ENCODE peak calls at places on chromosome 13, in six cellular contexts. One of them, this sample, is unnamed.

GRCh38 chr13:29547135-29547534 is 48.4 kb downstream of the SLC7A1 start:
- DNase-seq in GM12878: no peak
- DNase-seq in transverse colon: no peak
- DNase-seq in HCT116: no peak
- DNase-seq in SK-N-SH: no peak
- DNase-seq in GM12891: no peak
- DNase-seq in this sample: no peak

GRCh38 chr13:21287331-21287907 is 111.0 kb downstream of the MRPL57 start:
- DNase-seq in GM12878: no peak
- DNase-seq in transverse colon: no peak
- DNase-seq in HCT116: no peak
- DNase-seq in SK-N-SH: no peak
- DNase-seq in GM12891: no peak
- DNase-seq in this sample: no peak

GRCh38 chr13:112510002-112510780 is 77.8 kb downstream of the TUBGCP3 start:
- DNase-seq in GM12878: no peak
- DNase-seq in transverse colon: no peak
- DNase-seq in HCT116: peak; percentile 53
- DNase-seq in SK-N-SH: peak; percentile 82
- DNase-seq in GM12891: no peak
- DNase-seq in this sample: no peak

GRCh38 chr13:111395511-111396393 is 75.3 kb downstream of the TEX29 start:
- DNase-seq in GM12878: no peak
- DNase-seq in transverse colon: no peak
- DNase-seq in HCT116: no peak
- DNase-seq in SK-N-SH: no peak
- DNase-seq in GM12891: no peak
- DNase-seq in this sample: no peak

GRCh38 chr13:113933901-113934300 is 40.0 kb downstream of the C13orf46 start:
- DNase-seq in GM12878: no peak
- DNase-seq in transverse colon: peak; percentile 1
- DNase-seq in HCT116: no peak
- DNase-seq in SK-N-SH: no peak
- DNase-seq in GM12891: no peak
- DNase-seq in this sample: no peak

GRCh38 chr13:58056411-58056810 is 424.9 kb downstream of the PCDH17 start:
- DNase-seq in GM12878: no peak
- DNase-seq in transverse colon: no peak
- DNase-seq in HCT116: no peak
- DNase-seq in SK-N-SH: no peak
- DNase-seq in GM12891: no peak
- DNase-seq in this sample: no peak

GRCh38 chr13:30453727-30454126 is 12.0 kb downstream of the HMGB1 start:
- DNase-seq in GM12878: no peak
- DNase-seq in transverse colon: no peak
- DNase-seq in HCT116: no peak
- DNase-seq in SK-N-SH: no peak
- DNase-seq in GM12891: no peak
- DNase-seq in this sample: no peak

GRCh38 chr13:28313579-28313978 is 175.2 kb downstream of the PAN3 start:
- DNase-seq in GM12878: no peak
- DNase-seq in transverse colon: no peak
- DNase-seq in HCT116: peak; percentile 28
- DNase-seq in SK-N-SH: no peak
- DNase-seq in GM12891: no peak
- DNase-seq in this sample: no peak

GRCh38 chr13:24273926-24274325 is 35.5 kb upstream of the C1QTNF9 start:
- DNase-seq in GM12878: no peak
- DNase-seq in transverse colon: no peak
- DNase-seq in HCT116: no peak
- DNase-seq in SK-N-SH: no peak
- DNase-seq in GM12891: no peak
- DNase-seq in this sample: no peak

GRCh38 chr13:43383488-43384165 is 360.2 kb downstream of the DNAJC15 start:
- DNase-seq in GM12878: no peak
- DNase-seq in transverse colon: no peak
- DNase-seq in HCT116: no peak
- DNase-seq in SK-N-SH: no peak
- DNase-seq in GM12891: no peak
- DNase-seq in this sample: no peak

GRCh38 chr13:113245858-113246791 is 36.7 kb downstream of the CUL4A start:
- DNase-seq in GM12878: no peak
- DNase-seq in transverse colon: no peak
- DNase-seq in HCT116: no peak
- DNase-seq in SK-N-SH: no peak
- DNase-seq in GM12891: no peak
- DNase-seq in this sample: no peak

GRCh38 chr13:88979465-88980180 is 1308.5 kb downstream of the SLITRK5 start:
- DNase-seq in GM12878: no peak
- DNase-seq in transverse colon: no peak
- DNase-seq in HCT116: no peak
- DNase-seq in SK-N-SH: peak; percentile 6
- DNase-seq in GM12891: no peak
- DNase-seq in this sample: no peak

GRCh38 chr13:112954488-112955270 is 14.3 kb upstream of the MCF2L start:
- DNase-seq in GM12878: no peak
- DNase-seq in transverse colon: peak; percentile 1
- DNase-seq in HCT116: no peak
- DNase-seq in SK-N-SH: no peak
- DNase-seq in GM12891: no peak
- DNase-seq in this sample: no peak

GRCh38 chr13:33050161-33050560 is 33.9 kb downstream of the KL start:
- DNase-seq in GM12878: no peak
- DNase-seq in transverse colon: no peak
- DNase-seq in HCT116: no peak
- DNase-seq in SK-N-SH: no peak
- DNase-seq in GM12891: no peak
- DNase-seq in this sample: no peak

GRCh38 chr13:81318231-81319019 is 977.5 kb upstream of the SPRY2 start:
- DNase-seq in GM12878: no peak
- DNase-seq in transverse colon: no peak
- DNase-seq in HCT116: no peak
- DNase-seq in SK-N-SH: no peak
- DNase-seq in GM12891: no peak
- DNase-seq in this sample: peak; percentile 1

GRCh38 chr13:100892981-100893380 is 218.4 kb upstream of the TMTC4 start:
- DNase-seq in GM12878: no peak
- DNase-seq in transverse colon: no peak
- DNase-seq in HCT116: no peak
- DNase-seq in SK-N-SH: no peak
- DNase-seq in GM12891: no peak
- DNase-seq in this sample: no peak

GRCh38 chr13:74570834-74571233 is 436.6 kb upstream of the KLF12 start:
- DNase-seq in GM12878: no peak
- DNase-seq in transverse colon: no peak
- DNase-seq in HCT116: peak; percentile 2
- DNase-seq in SK-N-SH: no peak
- DNase-seq in GM12891: no peak
- DNase-seq in this sample: no peak

GRCh38 chr13:52067237-52067636 is 42.7 kb downstream of the UTP14C start:
- DNase-seq in GM12878: no peak
- DNase-seq in transverse colon: no peak
- DNase-seq in HCT116: peak; percentile 6
- DNase-seq in SK-N-SH: no peak
- DNase-seq in GM12891: no peak
- DNase-seq in this sample: peak; percentile 23

DNA sequence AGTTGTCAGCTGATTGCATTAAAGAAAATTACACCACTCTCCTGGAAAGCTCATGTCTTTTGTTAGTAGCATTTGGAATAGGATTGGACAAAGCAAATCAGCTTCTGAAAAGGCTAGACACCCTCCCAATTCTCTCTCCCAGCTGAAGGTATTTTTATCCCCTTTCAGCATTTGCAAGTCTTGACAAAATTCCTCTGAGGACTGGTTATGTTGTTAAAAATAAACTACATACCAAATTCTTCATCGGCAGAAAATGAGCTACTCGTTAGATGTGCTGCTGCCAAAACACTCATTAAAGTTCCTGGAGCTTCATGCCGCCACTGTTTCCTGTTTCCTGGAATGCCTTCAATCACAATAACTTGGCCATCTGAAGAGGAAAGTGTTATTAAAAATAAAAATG is 37.1 kb downstream of the UTP14C start:
- DNase-seq in GM12878: no peak
- DNase-seq in transverse colon: no peak
- DNase-seq in HCT116: no peak
- DNase-seq in SK-N-SH: no peak
- DNase-seq in GM12891: no peak
- DNase-seq in this sample: no peak
- TF ChIP-seq POLR2AphosphoS5 in GM12878: no peak
- TF ChIP-seq POLR2AphosphoS5 in transverse colon: no peak
- TF ChIP-seq POLR2AphosphoS5 in HCT116: no peak
- TF ChIP-seq POLR2AphosphoS5 in SK-N-SH: no peak
- TF ChIP-seq POLR2AphosphoS5 in GM12891: no peak
- TF ChIP-seq POLR2AphosphoS5 in this sample: no peak

DNA sequence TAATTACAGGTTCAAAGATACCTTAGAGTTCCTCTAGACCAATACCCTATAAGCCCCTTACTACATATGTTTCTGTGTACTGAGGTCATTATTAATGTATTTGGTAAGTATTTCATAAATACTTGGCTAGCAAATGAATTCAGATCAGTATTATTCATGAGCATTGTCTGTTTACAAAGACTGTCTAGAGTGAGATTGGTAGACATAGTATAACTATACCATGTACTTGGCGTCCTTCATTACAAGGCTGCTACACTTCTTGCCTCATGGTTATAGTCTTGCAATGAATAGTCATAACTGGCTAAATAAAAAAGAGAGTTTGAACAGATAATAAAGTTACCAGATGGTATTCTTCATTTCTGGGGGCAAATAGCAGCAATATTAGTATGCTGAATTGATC is 12.1 kb downstream of the SETDB2 start:
- DNase-seq in GM12878: no peak
- DNase-seq in transverse colon: no peak
- DNase-seq in HCT116: no peak
- DNase-seq in SK-N-SH: no peak
- DNase-seq in GM12891: no peak
- DNase-seq in this sample: no peak
- TF ChIP-seq POLR2AphosphoS5 in GM12878: no peak
- TF ChIP-seq POLR2AphosphoS5 in transverse colon: no peak
- TF ChIP-seq POLR2AphosphoS5 in HCT116: no peak
- TF ChIP-seq POLR2AphosphoS5 in SK-N-SH: no peak
- TF ChIP-seq POLR2AphosphoS5 in GM12891: no peak
- TF ChIP-seq POLR2AphosphoS5 in this sample: no peak

DNA sequence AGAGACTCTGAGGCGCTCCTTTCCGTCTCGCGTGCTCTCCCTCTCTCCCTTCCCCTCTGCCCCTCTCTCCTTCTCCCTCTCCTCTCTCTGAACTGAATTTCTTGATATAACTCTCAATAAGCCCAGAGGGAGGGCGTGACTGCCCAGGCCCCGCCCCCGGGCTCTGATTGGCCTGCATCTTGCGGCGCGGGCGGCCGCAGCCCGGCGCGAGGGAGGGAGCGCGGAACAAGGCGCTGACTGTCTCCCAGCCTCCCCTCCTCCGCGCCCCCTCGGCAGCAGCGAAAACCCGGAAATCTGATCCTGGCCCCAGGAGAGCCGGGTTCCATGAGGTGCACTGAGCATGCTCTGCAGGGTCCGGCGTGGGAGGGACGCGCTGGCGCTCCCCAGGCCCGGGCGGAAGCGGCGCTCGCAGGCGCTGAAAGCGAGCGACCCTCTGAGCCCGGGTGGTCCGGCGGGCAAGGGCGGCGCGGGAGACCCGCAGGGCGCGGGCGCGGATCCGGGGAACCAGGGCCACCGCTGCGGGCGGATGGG is at the start of gene PCDH9:
- DNase-seq in GM12878: peak; percentile 15
- DNase-seq in transverse colon: peak; percentile 87
- DNase-seq in HCT116: no peak
- DNase-seq in SK-N-SH: peak; percentile 96
- DNase-seq in GM12891: peak; percentile 42
- DNase-seq in this sample: peak; percentile 85
- TF ChIP-seq POLR2AphosphoS5 in GM12878: no peak
- TF ChIP-seq POLR2AphosphoS5 in transverse colon: peak; percentile 74
- TF ChIP-seq POLR2AphosphoS5 in HCT116: no peak
- TF ChIP-seq POLR2AphosphoS5 in SK-N-SH: peak; percentile 96
- TF ChIP-seq POLR2AphosphoS5 in GM12891: no peak
- TF ChIP-seq POLR2AphosphoS5 in this sample: no peak

DNA sequence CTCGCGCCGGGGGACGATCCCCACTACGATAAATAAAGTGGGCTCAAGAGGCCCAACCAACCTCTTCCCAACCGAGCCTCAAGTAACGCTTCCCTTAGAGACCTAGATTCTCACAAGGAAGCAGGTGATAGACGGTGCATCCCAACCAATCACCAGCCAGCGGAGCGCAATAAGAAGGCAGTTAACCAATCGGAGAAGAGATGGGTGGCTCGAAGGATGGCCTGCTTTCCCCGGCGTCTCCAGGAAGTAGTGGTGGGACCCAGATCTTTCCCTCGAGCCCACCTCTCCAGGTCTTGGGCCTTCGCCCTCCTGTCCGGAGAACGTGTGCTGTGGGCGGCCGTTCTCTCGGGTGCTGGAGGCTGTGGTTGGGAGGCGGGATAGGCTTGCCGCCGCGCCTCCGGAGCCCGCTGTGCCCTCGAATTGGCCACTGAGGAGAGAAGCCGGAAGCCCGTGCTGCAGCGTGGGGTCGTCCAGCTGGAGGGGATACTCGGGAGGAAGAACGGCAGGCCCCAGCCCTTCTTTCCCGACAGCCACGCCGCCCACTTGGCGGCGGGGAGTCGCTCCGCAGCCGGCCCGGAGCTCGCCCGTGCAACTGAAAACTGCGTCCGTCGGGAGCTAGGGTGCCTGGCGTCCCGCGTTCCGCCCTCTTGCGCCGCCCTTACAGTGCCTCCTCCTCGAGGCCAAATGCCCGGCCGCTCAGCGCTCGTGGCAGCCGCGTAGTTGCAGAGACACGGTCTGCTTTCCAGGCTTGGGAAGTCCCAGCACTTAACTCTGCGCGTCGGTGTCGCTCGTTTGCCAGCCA is at the start of gene RNF6:
- DNase-seq in GM12878: peak; percentile 96
- DNase-seq in transverse colon: peak; percentile 94
- DNase-seq in HCT116: peak; percentile 96
- DNase-seq in SK-N-SH: peak; percentile 95
- DNase-seq in GM12891: peak; percentile 84
- DNase-seq in this sample: peak; percentile 95
- TF ChIP-seq POLR2AphosphoS5 in GM12878: peak; percentile 93
- TF ChIP-seq POLR2AphosphoS5 in transverse colon: peak; percentile 79
- TF ChIP-seq POLR2AphosphoS5 in HCT116: peak; percentile 63
- TF ChIP-seq POLR2AphosphoS5 in SK-N-SH: peak; percentile 53
- TF ChIP-seq POLR2AphosphoS5 in GM12891: peak; percentile 87
- TF ChIP-seq POLR2AphosphoS5 in this sample: peak; percentile 89

GRCh38 chr13:71525004-71525403 is 342.0 kb downstream of the DACH1 start:
- DNase-seq in GM12878: no peak
- DNase-seq in transverse colon: no peak
- DNase-seq in HCT116: no peak
- DNase-seq in SK-N-SH: no peak
- DNase-seq in GM12891: no peak
- DNase-seq in this sample: no peak
- TF ChIP-seq POLR2AphosphoS5 in GM12878: no peak
- TF ChIP-seq POLR2AphosphoS5 in transverse colon: no peak
- TF ChIP-seq POLR2AphosphoS5 in HCT116: no peak
- TF ChIP-seq POLR2AphosphoS5 in SK-N-SH: no peak
- TF ChIP-seq POLR2AphosphoS5 in GM12891: no peak
- TF ChIP-seq POLR2AphosphoS5 in this sample: no peak

GRCh38 chr13:76512676-76513277 is 373.4 kb downstream of the KCTD12 start:
- DNase-seq in GM12878: no peak
- DNase-seq in transverse colon: no peak
- DNase-seq in HCT116: no peak
- DNase-seq in SK-N-SH: peak; percentile 11
- DNase-seq in GM12891: no peak
- DNase-seq in this sample: no peak
- TF ChIP-seq POLR2AphosphoS5 in GM12878: no peak
- TF ChIP-seq POLR2AphosphoS5 in transverse colon: no peak
- TF ChIP-seq POLR2AphosphoS5 in HCT116: no peak
- TF ChIP-seq POLR2AphosphoS5 in SK-N-SH: peak; percentile 85
- TF ChIP-seq POLR2AphosphoS5 in GM12891: no peak
- TF ChIP-seq POLR2AphosphoS5 in this sample: no peak

GRCh38 chr13:34155931-34156607 is 338.1 kb downstream of the RFC3 start:
- DNase-seq in GM12878: no peak
- DNase-seq in transverse colon: no peak
- DNase-seq in HCT116: peak; percentile 61
- DNase-seq in SK-N-SH: no peak
- DNase-seq in GM12891: no peak
- DNase-seq in this sample: no peak
- TF ChIP-seq POLR2AphosphoS5 in GM12878: no peak
- TF ChIP-seq POLR2AphosphoS5 in transverse colon: no peak
- TF ChIP-seq POLR2AphosphoS5 in HCT116: no peak
- TF ChIP-seq POLR2AphosphoS5 in SK-N-SH: no peak
- TF ChIP-seq POLR2AphosphoS5 in GM12891: no peak
- TF ChIP-seq POLR2AphosphoS5 in this sample: no peak